ENCODE peak calls at places on chromosome 13, in seven cellular contexts. One of them, this sample, is unnamed.

GRCh38 chr13:75399168-75399878 is 82.6 kb downstream of the TBC1D4 start:
- DNase-seq in pancreas: no peak
- DNase-seq in uterus: no peak
- DNase-seq in GM06990: no peak
- DNase-seq in foreskin fibroblast: peak; percentile 20
- DNase-seq in heart right ventricle: no peak
- DNase-seq in K562: no peak
- DNase-seq in this sample: peak; percentile 63

GRCh38 chr13:27964741-27965323 is 4.3 kb downstream of the CDX2 start:
- DNase-seq in heart right ventricle: no peak
- DNase-seq in K562: no peak
- DNase-seq in pancreas: peak; percentile 53
- DNase-seq in foreskin fibroblast: no peak
- DNase-seq in uterus: no peak
- DNase-seq in GM06990: no peak
- DNase-seq in this sample: no peak

GRCh38 chr13:99378985-99379734 is 72.0 kb upstream of the GPR183 start:
- DNase-seq in foreskin fibroblast: peak; percentile 43
- DNase-seq in heart right ventricle: no peak
- DNase-seq in K562: no peak
- DNase-seq in uterus: no peak
- DNase-seq in pancreas: no peak
- DNase-seq in GM06990: no peak
- DNase-seq in this sample: no peak

GRCh38 chr13:101490400-101491015 is 38.0 kb downstream of the ITGBL1 start:
- DNase-seq in heart right ventricle: no peak
- DNase-seq in K562: no peak
- DNase-seq in GM06990: no peak
- DNase-seq in uterus: no peak
- DNase-seq in foreskin fibroblast: peak; percentile 43
- DNase-seq in pancreas: no peak
- DNase-seq in this sample: peak; percentile 30

GRCh38 chr13:35489050-35489449 is 12.6 kb upstream of the MAB21L1 start:
- DNase-seq in foreskin fibroblast: peak; percentile 75
- DNase-seq in heart right ventricle: no peak
- DNase-seq in K562: no peak
- DNase-seq in pancreas: no peak
- DNase-seq in uterus: no peak
- DNase-seq in GM06990: no peak
- DNase-seq in this sample: no peak

GRCh38 chr13:44498502-44498901 is 77.6 kb downstream of the TSC22D1 start:
- DNase-seq in heart right ventricle: no peak
- DNase-seq in pancreas: no peak
- DNase-seq in K562: no peak
- DNase-seq in foreskin fibroblast: no peak
- DNase-seq in GM06990: no peak
- DNase-seq in uterus: no peak
- DNase-seq in this sample: no peak

GRCh38 chr13:41916173-41916954 is 44.5 kb downstream of the VWA8 start:
- DNase-seq in K562: peak; percentile 18
- DNase-seq in uterus: no peak
- DNase-seq in GM06990: peak; percentile 74
- DNase-seq in heart right ventricle: no peak
- DNase-seq in pancreas: no peak
- DNase-seq in foreskin fibroblast: peak; percentile 88
- DNase-seq in this sample: peak; percentile 84

GRCh38 chr13:45299194-45299593 is 41.8 kb downstream of the TPT1 start:
- DNase-seq in uterus: no peak
- DNase-seq in K562: peak; percentile 35
- DNase-seq in GM06990: no peak
- DNase-seq in foreskin fibroblast: peak; percentile 40
- DNase-seq in pancreas: no peak
- DNase-seq in heart right ventricle: no peak
- DNase-seq in this sample: no peak

GRCh38 chr13:30982911-30983310 is 50.5 kb downstream of the TEX26 start:
- DNase-seq in K562: no peak
- DNase-seq in heart right ventricle: no peak
- DNase-seq in pancreas: no peak
- DNase-seq in GM06990: no peak
- DNase-seq in uterus: no peak
- DNase-seq in foreskin fibroblast: no peak
- DNase-seq in this sample: no peak

GRCh38 chr13:100530645-100531044 is 57.9 kb downstream of the GGACT start:
- DNase-seq in pancreas: no peak
- DNase-seq in uterus: peak; percentile 43
- DNase-seq in K562: no peak
- DNase-seq in heart right ventricle: no peak
- DNase-seq in GM06990: no peak
- DNase-seq in foreskin fibroblast: peak; percentile 66
- DNase-seq in this sample: no peak

GRCh38 chr13:51057931-51058330 is 53.1 kb downstream of the C13orf42 start:
- DNase-seq in pancreas: no peak
- DNase-seq in foreskin fibroblast: peak; percentile 7
- DNase-seq in GM06990: no peak
- DNase-seq in K562: no peak
- DNase-seq in heart right ventricle: no peak
- DNase-seq in uterus: no peak
- DNase-seq in this sample: no peak

GRCh38 chr13:65615506-65615905 is 1614.6 kb downstream of the PCDH9 start:
- DNase-seq in foreskin fibroblast: no peak
- DNase-seq in heart right ventricle: no peak
- DNase-seq in GM06990: no peak
- DNase-seq in pancreas: no peak
- DNase-seq in K562: no peak
- DNase-seq in uterus: no peak
- DNase-seq in this sample: no peak

GRCh38 chr13:65613004-65613403 is 1617.1 kb downstream of the PCDH9 start:
- DNase-seq in GM06990: no peak
- DNase-seq in uterus: no peak
- DNase-seq in K562: no peak
- DNase-seq in heart right ventricle: no peak
- DNase-seq in pancreas: no peak
- DNase-seq in foreskin fibroblast: no peak
- DNase-seq in this sample: no peak
- TF ChIP-seq CTCF in GM06990: no peak
- TF ChIP-seq CTCF in uterus: no peak
- TF ChIP-seq CTCF in K562: no peak
- TF ChIP-seq CTCF in heart right ventricle: no peak
- TF ChIP-seq CTCF in pancreas: no peak
- TF ChIP-seq CTCF in foreskin fibroblast: peak; percentile 16
- TF ChIP-seq CTCF in this sample: peak; percentile 35

DNA sequence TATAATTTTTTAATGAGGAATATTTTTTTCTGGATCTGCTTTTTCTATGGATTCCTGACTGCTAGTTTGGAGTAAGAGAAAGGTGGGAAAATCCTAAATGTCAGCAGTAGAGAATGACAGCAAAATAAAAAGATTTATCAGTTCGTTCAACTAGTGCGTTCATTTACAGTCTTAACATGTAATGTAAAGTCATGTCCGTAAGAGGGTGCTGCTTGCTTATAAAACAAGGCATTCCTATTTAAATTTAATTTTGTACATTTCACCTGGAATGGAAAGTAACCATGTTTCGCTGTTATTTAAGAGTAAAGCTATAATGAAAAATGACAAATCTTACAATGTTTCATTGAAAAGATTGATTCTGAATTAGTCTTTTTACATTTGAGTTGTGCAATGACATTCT is 76.6 kb downstream of the ZMYM2 start:
- DNase-seq in K562: no peak
- DNase-seq in uterus: no peak
- DNase-seq in heart right ventricle: no peak
- DNase-seq in foreskin fibroblast: no peak
- DNase-seq in pancreas: no peak
- DNase-seq in GM06990: no peak
- DNase-seq in this sample: no peak
- TF ChIP-seq CTCF in K562: peak; percentile 37
- TF ChIP-seq CTCF in uterus: no peak
- TF ChIP-seq CTCF in heart right ventricle: peak; percentile 46
- TF ChIP-seq CTCF in foreskin fibroblast: no peak
- TF ChIP-seq CTCF in pancreas: no peak
- TF ChIP-seq CTCF in GM06990: no peak
- TF ChIP-seq CTCF in this sample: no peak

GRCh38 chr13:81539643-81540150 is 1198.8 kb upstream of the SPRY2 start:
- DNase-seq in foreskin fibroblast: no peak
- DNase-seq in pancreas: no peak
- DNase-seq in uterus: no peak
- DNase-seq in GM06990: no peak
- DNase-seq in heart right ventricle: no peak
- DNase-seq in K562: no peak
- DNase-seq in this sample: no peak

GRCh38 chr13:81540777-81541176 is 1199.9 kb upstream of the SPRY2 start:
- DNase-seq in uterus: no peak
- DNase-seq in GM06990: no peak
- DNase-seq in K562: no peak
- DNase-seq in heart right ventricle: no peak
- DNase-seq in foreskin fibroblast: peak; percentile 1
- DNase-seq in pancreas: no peak
- DNase-seq in this sample: peak; percentile 1
- TF ChIP-seq CTCF in uterus: no peak
- TF ChIP-seq CTCF in GM06990: no peak
- TF ChIP-seq CTCF in K562: no peak
- TF ChIP-seq CTCF in heart right ventricle: peak; percentile 35
- TF ChIP-seq CTCF in foreskin fibroblast: no peak
- TF ChIP-seq CTCF in pancreas: peak; percentile 22
- TF ChIP-seq CTCF in this sample: peak; percentile 64

DNA sequence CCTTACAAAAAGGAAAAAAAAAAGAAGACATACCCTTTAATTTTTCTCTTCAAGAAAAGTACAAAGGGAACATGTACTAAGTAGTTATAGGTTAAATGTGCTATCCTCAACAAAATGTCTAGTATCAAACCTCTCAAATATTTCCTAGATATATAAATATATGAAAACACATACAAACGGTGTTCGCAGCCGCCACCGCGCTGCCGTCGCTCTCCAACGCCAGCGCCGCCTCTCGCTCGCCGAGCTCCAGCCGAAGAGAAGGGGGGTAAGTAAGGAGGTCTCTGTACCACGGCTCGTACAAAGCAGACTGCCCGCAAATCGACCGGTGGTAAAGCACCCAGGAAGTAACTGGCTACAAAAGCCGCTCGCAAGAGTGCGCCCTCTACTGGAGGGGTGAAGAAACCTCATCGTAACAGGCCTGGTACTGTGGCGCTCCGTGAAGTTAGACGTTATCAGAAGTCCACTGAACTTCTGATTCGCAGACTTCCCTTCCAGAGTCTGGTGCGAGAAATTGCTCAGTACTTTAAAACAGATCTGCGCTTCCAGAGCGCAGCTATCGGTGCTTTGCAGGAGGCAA is 192.1 kb downstream of the DACH1 start:
- DNase-seq in uterus: no peak
- DNase-seq in heart right ventricle: no peak
- DNase-seq in pancreas: no peak
- DNase-seq in GM06990: no peak
- DNase-seq in K562: no peak
- DNase-seq in foreskin fibroblast: no peak
- DNase-seq in this sample: no peak
- TF ChIP-seq CTCF in uterus: no peak
- TF ChIP-seq CTCF in heart right ventricle: no peak
- TF ChIP-seq CTCF in pancreas: no peak
- TF ChIP-seq CTCF in GM06990: peak; percentile 25
- TF ChIP-seq CTCF in K562: no peak
- TF ChIP-seq CTCF in foreskin fibroblast: no peak
- TF ChIP-seq CTCF in this sample: no peak

DNA sequence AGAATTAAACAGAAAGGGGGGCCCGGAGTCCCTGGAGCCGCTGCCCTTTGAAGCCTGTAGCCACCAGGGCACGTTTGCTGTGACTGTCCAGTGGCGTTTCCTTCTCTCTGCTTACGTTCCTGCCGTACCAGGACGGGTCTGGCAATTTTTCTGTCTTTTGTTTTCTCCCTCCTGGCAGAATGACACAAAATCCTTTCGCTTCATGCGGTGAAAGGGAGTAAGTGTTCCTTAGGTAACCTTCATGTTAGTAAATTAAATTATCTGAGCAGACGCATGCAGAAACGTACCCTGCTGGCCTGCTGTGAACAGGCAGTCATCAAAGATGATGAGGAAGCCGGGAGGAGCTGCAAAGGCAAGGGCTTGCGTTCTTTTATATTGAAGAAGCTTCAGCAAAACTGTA is 299.3 kb upstream of the ARGLU1 start:
- DNase-seq in foreskin fibroblast: peak; percentile 15
- DNase-seq in K562: no peak
- DNase-seq in pancreas: no peak
- DNase-seq in uterus: no peak
- DNase-seq in heart right ventricle: peak; percentile 13
- DNase-seq in GM06990: no peak
- DNase-seq in this sample: no peak
- TF ChIP-seq CTCF in foreskin fibroblast: no peak
- TF ChIP-seq CTCF in K562: no peak
- TF ChIP-seq CTCF in pancreas: no peak
- TF ChIP-seq CTCF in uterus: peak; percentile 20
- TF ChIP-seq CTCF in heart right ventricle: no peak
- TF ChIP-seq CTCF in GM06990: no peak
- TF ChIP-seq CTCF in this sample: no peak

DNA sequence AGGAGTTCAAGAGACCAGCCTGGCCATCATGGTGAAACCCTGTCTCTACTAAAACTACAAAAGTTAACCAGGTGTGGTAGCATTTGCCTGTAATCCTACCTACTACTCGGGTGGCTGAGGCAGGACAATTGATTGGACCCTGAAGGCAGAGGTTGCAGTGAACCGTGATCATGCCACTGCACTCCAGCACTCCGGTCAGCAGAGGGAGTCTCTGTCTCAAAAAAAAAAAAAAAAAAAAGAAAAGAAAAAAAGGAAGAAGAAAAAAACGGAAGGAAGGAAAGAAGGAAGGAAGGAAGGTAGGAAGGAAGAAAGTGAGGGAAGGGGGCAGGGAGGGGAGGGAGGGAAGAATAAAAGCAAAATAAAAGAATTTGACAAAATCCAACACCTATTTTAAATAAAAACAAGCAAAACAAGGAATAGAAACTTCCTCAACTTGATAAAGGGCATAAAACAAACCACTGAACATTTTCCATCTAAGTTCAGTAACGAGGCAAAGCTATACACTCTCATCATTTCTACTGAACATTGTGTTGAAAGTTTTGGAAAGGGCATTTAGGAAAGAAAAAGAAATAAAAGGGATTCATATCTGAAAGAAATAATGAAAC is 411.6 kb upstream of the SLITRK5 start:
- DNase-seq in pancreas: no peak
- DNase-seq in uterus: no peak
- DNase-seq in foreskin fibroblast: no peak
- DNase-seq in K562: no peak
- DNase-seq in heart right ventricle: no peak
- DNase-seq in GM06990: no peak
- DNase-seq in this sample: no peak
- TF ChIP-seq CTCF in pancreas: no peak
- TF ChIP-seq CTCF in uterus: no peak
- TF ChIP-seq CTCF in foreskin fibroblast: no peak
- TF ChIP-seq CTCF in K562: no peak
- TF ChIP-seq CTCF in heart right ventricle: peak; percentile 14
- TF ChIP-seq CTCF in GM06990: no peak
- TF ChIP-seq CTCF in this sample: peak; percentile 31

GRCh38 chr13:40152145-40152544 is 496.7 kb downstream of the COG6 start:
- DNase-seq in uterus: no peak
- DNase-seq in K562: peak; percentile 6
- DNase-seq in pancreas: no peak
- DNase-seq in GM06990: no peak
- DNase-seq in foreskin fibroblast: peak; percentile 74
- DNase-seq in heart right ventricle: peak; percentile 13
- DNase-seq in this sample: peak; percentile 54
- TF ChIP-seq CTCF in uterus: no peak
- TF ChIP-seq CTCF in K562: no peak
- TF ChIP-seq CTCF in pancreas: no peak
- TF ChIP-seq CTCF in GM06990: no peak
- TF ChIP-seq CTCF in foreskin fibroblast: no peak
- TF ChIP-seq CTCF in heart right ventricle: no peak
- TF ChIP-seq CTCF in this sample: no peak